ENCODE peak calls at places on chromosomes 2 and 18, in seven cellular contexts. One of them, this sample, is unnamed.
A peak's percentile ranks its signal among the peaks of the same experiment; 100 is the strongest.

GRCh38 chr2:43218550-43219382 is 7.6 kb downstream of the ZFP36L2 start:
- DNase-seq in lung: peak; percentile 72
- DNase-seq in GM06990: peak; percentile 76
- DNase-seq in omental fat pad: no peak
- DNase-seq in tibial artery: peak; percentile 81
- DNase-seq in adrenal gland: peak; percentile 81
- DNase-seq in cardiac muscle cell: peak; percentile 12
- DNase-seq in this sample: peak; percentile 88

GRCh38 chr2:240466579-240467148 is 31.2 kb downstream of the GPC1 start:
- DNase-seq in cardiac muscle cell: no peak
- DNase-seq in GM06990: no peak
- DNase-seq in tibial artery: peak; percentile 63
- DNase-seq in lung: peak; percentile 28
- DNase-seq in omental fat pad: peak; percentile 18
- DNase-seq in adrenal gland: peak; percentile 63
- DNase-seq in this sample: no peak

GRCh38 chr2:209238765-209239584 is 184.9 kb upstream of the MAP2 start:
- DNase-seq in tibial artery: no peak
- DNase-seq in omental fat pad: no peak
- DNase-seq in cardiac muscle cell: no peak
- DNase-seq in adrenal gland: no peak
- DNase-seq in lung: no peak
- DNase-seq in GM06990: no peak
- DNase-seq in this sample: no peak

GRCh38 chr2:162072181-162072702 is 1.8 kb downstream of the DPP4 start:
- DNase-seq in cardiac muscle cell: peak; percentile 77
- DNase-seq in lung: no peak
- DNase-seq in omental fat pad: no peak
- DNase-seq in GM06990: no peak
- DNase-seq in tibial artery: no peak
- DNase-seq in adrenal gland: no peak
- DNase-seq in this sample: no peak

GRCh38 chr2:69177785-69178636 is 165.0 kb downstream of the ANTXR1 start:
- DNase-seq in omental fat pad: peak; percentile 37
- DNase-seq in GM06990: peak; percentile 52
- DNase-seq in lung: peak; percentile 85
- DNase-seq in adrenal gland: peak; percentile 95
- DNase-seq in cardiac muscle cell: peak; percentile 99
- DNase-seq in tibial artery: peak; percentile 99
- DNase-seq in this sample: peak; percentile 5

GRCh38 chr18:20960735-20961134 is 150.9 kb downstream of the ROCK1 start:
- DNase-seq in lung: no peak
- DNase-seq in omental fat pad: no peak
- DNase-seq in adrenal gland: no peak
- DNase-seq in tibial artery: no peak
- DNase-seq in cardiac muscle cell: no peak
- DNase-seq in GM06990: no peak
- DNase-seq in this sample: no peak

GRCh38 chr2:71498261-71498701 is 44.9 kb downstream of the DYSF start:
- DNase-seq in tibial artery: peak; percentile 50
- DNase-seq in GM06990: no peak
- DNase-seq in lung: no peak
- DNase-seq in omental fat pad: no peak
- DNase-seq in adrenal gland: no peak
- DNase-seq in cardiac muscle cell: peak; percentile 81
- DNase-seq in this sample: no peak

GRCh38 chr18:49999128-49999527 is 185.8 kb upstream of the ACAA2 start:
- DNase-seq in lung: no peak
- DNase-seq in GM06990: no peak
- DNase-seq in cardiac muscle cell: no peak
- DNase-seq in adrenal gland: no peak
- DNase-seq in omental fat pad: no peak
- DNase-seq in tibial artery: no peak
- DNase-seq in this sample: no peak

GRCh38 chr2:233528182-233528581 is 38.4 kb downstream of the USP40 start:
- DNase-seq in adrenal gland: no peak
- DNase-seq in lung: no peak
- DNase-seq in tibial artery: no peak
- DNase-seq in GM06990: no peak
- DNase-seq in omental fat pad: no peak
- DNase-seq in cardiac muscle cell: no peak
- DNase-seq in this sample: no peak

GRCh38 chr2:156565066-156565710 is 129.0 kb downstream of the GPD2 start:
- DNase-seq in omental fat pad: no peak
- DNase-seq in adrenal gland: no peak
- DNase-seq in cardiac muscle cell: peak; percentile 89
- DNase-seq in GM06990: no peak
- DNase-seq in lung: no peak
- DNase-seq in tibial artery: no peak
- DNase-seq in this sample: no peak

GRCh38 chr2:129337076-129337475 is 642.4 kb upstream of the RAB6C start:
- DNase-seq in tibial artery: no peak
- DNase-seq in GM06990: no peak
- DNase-seq in cardiac muscle cell: no peak
- DNase-seq in adrenal gland: no peak
- DNase-seq in lung: no peak
- DNase-seq in omental fat pad: no peak
- DNase-seq in this sample: no peak

GRCh38 chr2:109183871-109184270 is 54.9 kb downstream of the SH3RF3 start:
- DNase-seq in tibial artery: peak; percentile 48
- DNase-seq in omental fat pad: no peak
- DNase-seq in GM06990: no peak
- DNase-seq in cardiac muscle cell: no peak
- DNase-seq in adrenal gland: peak; percentile 44
- DNase-seq in lung: no peak
- DNase-seq in this sample: no peak

GRCh38 chr2:148819019-148819418 is 56.0 kb upstream of the KIF5C start:
- DNase-seq in tibial artery: no peak
- DNase-seq in lung: no peak
- DNase-seq in omental fat pad: no peak
- DNase-seq in cardiac muscle cell: no peak
- DNase-seq in GM06990: no peak
- DNase-seq in adrenal gland: peak; percentile 59
- DNase-seq in this sample: no peak

GRCh38 chr18:903703-904102 is 968 bp upstream of the ADCYAP1 start:
- DNase-seq in tibial artery: no peak
- DNase-seq in cardiac muscle cell: peak; percentile 71
- DNase-seq in adrenal gland: peak; percentile 60
- DNase-seq in lung: no peak
- DNase-seq in omental fat pad: no peak
- DNase-seq in GM06990: no peak
- DNase-seq in this sample: peak; percentile 72

GRCh38 chr18:905307-905947 is 756 bp downstream of the ADCYAP1 start:
- DNase-seq in cardiac muscle cell: no peak
- DNase-seq in omental fat pad: no peak
- DNase-seq in tibial artery: no peak
- DNase-seq in lung: no peak
- DNase-seq in GM06990: no peak
- DNase-seq in adrenal gland: no peak
- DNase-seq in this sample: no peak

GRCh38 chr18:901769-902168 is 2.9 kb upstream of the ADCYAP1 start:
- DNase-seq in lung: no peak
- DNase-seq in tibial artery: no peak
- DNase-seq in GM06990: no peak
- DNase-seq in cardiac muscle cell: no peak
- DNase-seq in omental fat pad: no peak
- DNase-seq in adrenal gland: no peak
- DNase-seq in this sample: no peak

GRCh38 chr18:904135-905090 is at the start of gene ADCYAP1:
- DNase-seq in omental fat pad: no peak
- DNase-seq in GM06990: no peak
- DNase-seq in tibial artery: no peak
- DNase-seq in lung: no peak
- DNase-seq in adrenal gland: no peak
- DNase-seq in cardiac muscle cell: no peak
- DNase-seq in this sample: no peak

DNA sequence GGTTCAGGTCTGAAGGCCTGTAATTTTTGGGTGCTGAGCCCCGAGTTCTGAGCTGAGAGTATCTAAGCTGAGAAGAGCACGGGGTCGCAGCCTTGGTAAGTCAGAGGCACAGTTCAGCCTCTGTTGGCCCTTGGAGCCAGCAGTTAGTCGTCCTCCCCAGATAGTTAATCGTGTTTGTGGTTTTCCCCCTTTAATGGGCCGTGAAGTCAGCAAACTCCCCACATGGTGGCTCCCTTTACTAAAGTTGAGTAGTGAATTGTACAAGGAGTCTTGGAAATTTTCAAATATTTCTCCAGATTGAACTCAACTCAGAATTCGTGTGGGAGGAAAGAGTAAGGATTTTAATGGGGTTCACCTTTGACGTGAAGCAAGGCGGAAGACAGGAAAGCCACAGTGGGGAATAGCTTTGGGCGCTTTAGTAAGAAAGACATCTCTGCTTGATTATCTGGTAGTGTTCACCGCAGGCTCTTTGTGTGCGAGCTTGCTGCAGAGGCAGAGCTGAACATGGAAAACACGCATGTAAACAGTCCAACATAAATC is 2.4 kb upstream of the ADCYAP1 start:
- DNase-seq in adrenal gland: no peak
- DNase-seq in omental fat pad: no peak
- DNase-seq in GM06990: no peak
- DNase-seq in cardiac muscle cell: peak; percentile 69
- DNase-seq in lung: no peak
- DNase-seq in tibial artery: no peak
- DNase-seq in this sample: no peak
- TF ChIP-seq CTCF in adrenal gland: no peak
- TF ChIP-seq CTCF in omental fat pad: no peak
- TF ChIP-seq CTCF in GM06990: no peak
- TF ChIP-seq CTCF in cardiac muscle cell: peak; percentile 57
- TF ChIP-seq CTCF in lung: no peak
- TF ChIP-seq CTCF in tibial artery: no peak
- TF ChIP-seq CTCF in this sample: no peak

DNA sequence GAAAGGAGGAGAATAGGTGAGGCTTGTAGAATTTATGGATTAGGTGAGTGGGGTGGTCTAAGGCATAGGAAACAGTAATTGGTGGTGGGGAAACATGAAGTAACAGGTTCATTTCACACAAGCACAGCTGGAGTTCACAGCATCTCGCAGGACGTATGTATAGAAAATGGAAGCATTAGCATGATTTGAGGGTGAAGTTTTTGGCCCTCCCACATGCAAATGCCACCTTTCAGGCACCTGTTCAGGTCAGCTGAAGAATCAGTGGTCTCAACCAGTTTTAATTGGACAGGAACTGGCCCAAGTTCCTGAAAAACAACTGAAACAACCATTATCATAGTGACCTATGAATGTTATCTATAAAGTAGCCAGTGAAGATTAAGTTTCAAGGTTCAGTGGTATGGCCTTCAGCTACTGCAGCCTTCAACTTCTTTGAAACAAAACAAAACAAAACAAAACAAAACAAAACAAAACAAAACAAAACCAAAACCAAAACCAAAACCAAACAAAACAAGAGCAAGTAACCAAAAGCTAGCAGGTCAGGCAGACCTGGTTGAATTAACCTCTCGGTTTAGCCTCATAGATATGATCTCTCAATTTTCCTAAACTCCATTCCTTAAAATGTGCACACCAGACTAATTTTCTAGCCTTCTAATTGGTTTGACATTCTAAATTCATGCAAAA is 102.1 kb upstream of the SPHKAP start:
- DNase-seq in GM06990: no peak
- DNase-seq in tibial artery: no peak
- DNase-seq in omental fat pad: no peak
- DNase-seq in adrenal gland: no peak
- DNase-seq in lung: no peak
- DNase-seq in cardiac muscle cell: no peak
- DNase-seq in this sample: no peak
- TF ChIP-seq CTCF in GM06990: no peak
- TF ChIP-seq CTCF in tibial artery: no peak
- TF ChIP-seq CTCF in omental fat pad: no peak
- TF ChIP-seq CTCF in adrenal gland: no peak
- TF ChIP-seq CTCF in lung: no peak
- TF ChIP-seq CTCF in cardiac muscle cell: no peak
- TF ChIP-seq CTCF in this sample: no peak

GRCh38 chr2:55425449-55425848 is 5.8 kb upstream of the CCDC88A start:
- DNase-seq in GM06990: no peak
- DNase-seq in lung: no peak
- DNase-seq in cardiac muscle cell: peak; percentile 90
- DNase-seq in tibial artery: no peak
- DNase-seq in adrenal gland: no peak
- DNase-seq in omental fat pad: no peak
- DNase-seq in this sample: no peak
- TF ChIP-seq CTCF in GM06990: no peak
- TF ChIP-seq CTCF in lung: no peak
- TF ChIP-seq CTCF in cardiac muscle cell: no peak
- TF ChIP-seq CTCF in tibial artery: no peak
- TF ChIP-seq CTCF in adrenal gland: no peak
- TF ChIP-seq CTCF in omental fat pad: no peak
- TF ChIP-seq CTCF in this sample: no peak

DNA sequence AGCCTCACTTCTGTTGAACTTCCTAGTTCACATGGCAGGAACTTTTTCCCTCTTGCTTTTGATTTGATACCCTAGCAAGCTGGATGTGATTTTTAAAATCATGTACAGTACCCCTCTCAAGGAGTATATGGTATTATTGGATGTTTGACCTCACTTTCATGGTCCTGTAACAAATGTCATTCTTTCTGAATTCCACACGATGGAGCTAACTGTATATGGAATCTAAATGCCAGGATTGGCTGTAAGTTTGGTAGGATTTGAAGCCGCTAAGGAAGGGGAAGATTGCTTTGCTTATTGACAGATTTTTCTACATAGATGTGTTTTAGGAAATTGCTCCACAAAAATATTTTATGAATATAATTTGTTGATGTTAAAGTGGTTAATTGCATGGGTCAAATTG is 18.3 kb downstream of the MAIP1 start:
- DNase-seq in adrenal gland: no peak
- DNase-seq in lung: no peak
- DNase-seq in tibial artery: no peak
- DNase-seq in omental fat pad: no peak
- DNase-seq in GM06990: no peak
- DNase-seq in cardiac muscle cell: peak; percentile 73
- DNase-seq in this sample: no peak
- TF ChIP-seq CTCF in adrenal gland: peak; percentile 58
- TF ChIP-seq CTCF in lung: no peak
- TF ChIP-seq CTCF in tibial artery: peak; percentile 37
- TF ChIP-seq CTCF in omental fat pad: no peak
- TF ChIP-seq CTCF in GM06990: peak; percentile 6
- TF ChIP-seq CTCF in cardiac muscle cell: peak; percentile 54
- TF ChIP-seq CTCF in this sample: peak; percentile 38

GRCh38 chr2:159558479-159558878 is 57.9 kb downstream of the BAZ2B start:
- DNase-seq in cardiac muscle cell: peak; percentile 31
- DNase-seq in adrenal gland: no peak
- DNase-seq in omental fat pad: no peak
- DNase-seq in tibial artery: no peak
- DNase-seq in lung: no peak
- DNase-seq in GM06990: no peak
- DNase-seq in this sample: no peak

GRCh38 chr2:159561242-159561641 is 55.1 kb downstream of the BAZ2B start:
- DNase-seq in omental fat pad: no peak
- DNase-seq in cardiac muscle cell: no peak
- DNase-seq in lung: no peak
- DNase-seq in adrenal gland: no peak
- DNase-seq in tibial artery: no peak
- DNase-seq in GM06990: no peak
- DNase-seq in this sample: no peak

GRCh38 chr2:159555651-159556392 is 60.5 kb downstream of the BAZ2B start:
- DNase-seq in omental fat pad: no peak
- DNase-seq in cardiac muscle cell: no peak
- DNase-seq in tibial artery: no peak
- DNase-seq in lung: no peak
- DNase-seq in GM06990: no peak
- DNase-seq in adrenal gland: no peak
- DNase-seq in this sample: no peak

GRCh38 chr2:159559034-159559433 is 57.3 kb downstream of the BAZ2B start:
- DNase-seq in lung: no peak
- DNase-seq in omental fat pad: no peak
- DNase-seq in adrenal gland: no peak
- DNase-seq in GM06990: no peak
- DNase-seq in tibial artery: no peak
- DNase-seq in cardiac muscle cell: no peak
- DNase-seq in this sample: no peak

GRCh38 chr2:159557437-159558034 is 58.8 kb downstream of the BAZ2B start:
- DNase-seq in omental fat pad: no peak
- DNase-seq in GM06990: no peak
- DNase-seq in lung: no peak
- DNase-seq in adrenal gland: no peak
- DNase-seq in cardiac muscle cell: peak; percentile 41
- DNase-seq in tibial artery: no peak
- DNase-seq in this sample: no peak
- TF ChIP-seq CTCF in omental fat pad: no peak
- TF ChIP-seq CTCF in GM06990: peak; percentile 40
- TF ChIP-seq CTCF in lung: no peak
- TF ChIP-seq CTCF in adrenal gland: peak; percentile 13
- TF ChIP-seq CTCF in cardiac muscle cell: peak; percentile 45
- TF ChIP-seq CTCF in tibial artery: no peak
- TF ChIP-seq CTCF in this sample: no peak